ENCODE peak calls at places on chromosomes 3 and 15, in nine cellular contexts. One of them, this sample, is unnamed.

GRCh38 chr3:40971191-40972168 is 227.8 kb upstream of the CTNNB1 start:
- DNase-seq in NCI-H774: peak
- DNase-seq in epithelial cell of esophagus: peak
- DNase-seq in GM20000: peak
- DNase-seq in psoas muscle: peak
- DNase-seq in GM03348: peak
- DNase-seq in IMR-90: peak
- DNase-seq in iPS-NIHi11: no peak
- DNase-seq in germinal center: peak
- DNase-seq in this sample: peak

GRCh38 chr3:112873632-112874031 is 27.0 kb upstream of the CD200R1L start:
- DNase-seq in NCI-H774: no peak
- DNase-seq in epithelial cell of esophagus: no peak
- DNase-seq in GM20000: peak
- DNase-seq in psoas muscle: no peak
- DNase-seq in GM03348: no peak
- DNase-seq in IMR-90: no peak
- DNase-seq in iPS-NIHi11: no peak
- DNase-seq in germinal center: no peak
- DNase-seq in this sample: no peak

GRCh38 chr15:39602143-39602542 is 21.3 kb downstream of the THBS1 start:
- DNase-seq in NCI-H774: no peak
- DNase-seq in epithelial cell of esophagus: peak
- DNase-seq in GM20000: no peak
- DNase-seq in psoas muscle: no peak
- DNase-seq in GM03348: no peak
- DNase-seq in IMR-90: no peak
- DNase-seq in iPS-NIHi11: peak
- DNase-seq in germinal center: no peak
- DNase-seq in this sample: peak

GRCh38 chr3:4835616-4836043 is 143.6 kb upstream of the BHLHE40 start:
- DNase-seq in NCI-H774: no peak
- DNase-seq in epithelial cell of esophagus: peak
- DNase-seq in GM20000: no peak
- DNase-seq in psoas muscle: no peak
- DNase-seq in GM03348: no peak
- DNase-seq in IMR-90: no peak
- DNase-seq in iPS-NIHi11: no peak
- DNase-seq in germinal center: no peak
- DNase-seq in this sample: no peak

GRCh38 chr3:13634151-13634550 is 85.2 kb downstream of the FBLN2 start:
- DNase-seq in NCI-H774: no peak
- DNase-seq in epithelial cell of esophagus: no peak
- DNase-seq in GM20000: no peak
- DNase-seq in psoas muscle: no peak
- DNase-seq in GM03348: no peak
- DNase-seq in IMR-90: no peak
- DNase-seq in iPS-NIHi11: no peak
- DNase-seq in germinal center: no peak
- DNase-seq in this sample: no peak

GRCh38 chr3:173538410-173538809 is 140.9 kb downstream of the NLGN1 start:
- DNase-seq in NCI-H774: no peak
- DNase-seq in epithelial cell of esophagus: peak
- DNase-seq in GM20000: no peak
- DNase-seq in psoas muscle: no peak
- DNase-seq in GM03348: no peak
- DNase-seq in IMR-90: no peak
- DNase-seq in iPS-NIHi11: no peak
- DNase-seq in germinal center: no peak
- DNase-seq in this sample: no peak

GRCh38 chr3:47414666-47415587 is 34.1 kb downstream of the PTPN23 start:
- DNase-seq in NCI-H774: no peak
- DNase-seq in epithelial cell of esophagus: no peak
- DNase-seq in GM20000: no peak
- DNase-seq in psoas muscle: no peak
- DNase-seq in GM03348: no peak
- DNase-seq in IMR-90: no peak
- DNase-seq in iPS-NIHi11: no peak
- DNase-seq in germinal center: peak
- DNase-seq in this sample: no peak

GRCh38 chr3:65479967-65480366 is 558.8 kb downstream of the MAGI1 start:
- DNase-seq in NCI-H774: no peak
- DNase-seq in epithelial cell of esophagus: peak
- DNase-seq in GM20000: no peak
- DNase-seq in psoas muscle: no peak
- DNase-seq in GM03348: no peak
- DNase-seq in IMR-90: no peak
- DNase-seq in iPS-NIHi11: no peak
- DNase-seq in germinal center: no peak
- DNase-seq in this sample: peak

GRCh38 chr3:156120528-156121251 is at the start of gene KCNAB1:
- DNase-seq in NCI-H774: no peak
- DNase-seq in epithelial cell of esophagus: no peak
- DNase-seq in GM20000: no peak
- DNase-seq in psoas muscle: no peak
- DNase-seq in GM03348: no peak
- DNase-seq in IMR-90: no peak
- DNase-seq in iPS-NIHi11: no peak
- DNase-seq in germinal center: no peak
- DNase-seq in this sample: no peak

GRCh38 chr3:38311941-38312340 is 29.8 kb downstream of the SLC22A14 start:
- DNase-seq in NCI-H774: no peak
- DNase-seq in epithelial cell of esophagus: no peak
- DNase-seq in GM20000: no peak
- DNase-seq in psoas muscle: no peak
- DNase-seq in GM03348: no peak
- DNase-seq in IMR-90: no peak
- DNase-seq in iPS-NIHi11: no peak
- DNase-seq in germinal center: no peak
- DNase-seq in this sample: no peak

GRCh38 chr15:82792068-82792467 is 13.8 kb downstream of the FSD2 start:
- DNase-seq in NCI-H774: no peak
- DNase-seq in epithelial cell of esophagus: peak
- DNase-seq in GM20000: no peak
- DNase-seq in psoas muscle: no peak
- DNase-seq in GM03348: no peak
- DNase-seq in IMR-90: no peak
- DNase-seq in iPS-NIHi11: no peak
- DNase-seq in germinal center: no peak
- DNase-seq in this sample: no peak

GRCh38 chr3:172513488-172513887 is 9.7 kb downstream of the TNFSF10 start:
- DNase-seq in NCI-H774: no peak
- DNase-seq in epithelial cell of esophagus: no peak
- DNase-seq in GM20000: no peak
- DNase-seq in psoas muscle: no peak
- DNase-seq in GM03348: no peak
- DNase-seq in IMR-90: peak
- DNase-seq in iPS-NIHi11: no peak
- DNase-seq in germinal center: no peak
- DNase-seq in this sample: no peak

GRCh38 chr15:41022487-41023090 is 69.3 kb downstream of the CHAC1 start:
- DNase-seq in NCI-H774: peak
- DNase-seq in epithelial cell of esophagus: peak
- DNase-seq in GM20000: peak
- DNase-seq in psoas muscle: no peak
- DNase-seq in GM03348: peak
- DNase-seq in IMR-90: peak
- DNase-seq in iPS-NIHi11: peak
- DNase-seq in germinal center: peak
- DNase-seq in this sample: peak

GRCh38 chr15:51289290-51289689 is 49.1 kb downstream of the CYP19A1 start:
- DNase-seq in NCI-H774: no peak
- DNase-seq in epithelial cell of esophagus: no peak
- DNase-seq in GM20000: no peak
- DNase-seq in psoas muscle: no peak
- DNase-seq in GM03348: no peak
- DNase-seq in IMR-90: no peak
- DNase-seq in iPS-NIHi11: no peak
- DNase-seq in germinal center: no peak
- DNase-seq in this sample: no peak

GRCh38 chr15:99556010-99556409 is 9.8 kb upstream of the MEF2A start:
- DNase-seq in NCI-H774: no peak
- DNase-seq in epithelial cell of esophagus: no peak
- DNase-seq in GM20000: no peak
- DNase-seq in psoas muscle: no peak
- DNase-seq in GM03348: no peak
- DNase-seq in IMR-90: no peak
- DNase-seq in iPS-NIHi11: no peak
- DNase-seq in germinal center: no peak
- DNase-seq in this sample: peak

GRCh38 chr3:197196192-197196591 is 102.2 kb downstream of the DLG1 start:
- DNase-seq in NCI-H774: no peak
- DNase-seq in epithelial cell of esophagus: no peak
- DNase-seq in GM20000: no peak
- DNase-seq in psoas muscle: no peak
- DNase-seq in GM03348: no peak
- DNase-seq in IMR-90: peak
- DNase-seq in iPS-NIHi11: no peak
- DNase-seq in germinal center: no peak
- DNase-seq in this sample: peak

GRCh38 chr3:140438736-140439505 is 238.9 kb upstream of the TRIM42 start:
- DNase-seq in NCI-H774: no peak
- DNase-seq in epithelial cell of esophagus: no peak
- DNase-seq in GM20000: no peak
- DNase-seq in psoas muscle: no peak
- DNase-seq in GM03348: no peak
- DNase-seq in IMR-90: no peak
- DNase-seq in iPS-NIHi11: no peak
- DNase-seq in germinal center: no peak
- DNase-seq in this sample: no peak

GRCh38 chr3:50353231-50354004 is 2.8 kb downstream of the CYB561D2 start:
- DNase-seq in NCI-H774: no peak
- DNase-seq in epithelial cell of esophagus: no peak
- DNase-seq in GM20000: no peak
- DNase-seq in psoas muscle: no peak
- DNase-seq in GM03348: no peak
- DNase-seq in IMR-90: no peak
- DNase-seq in iPS-NIHi11: no peak
- DNase-seq in germinal center: no peak
- DNase-seq in this sample: no peak

GRCh38 chr3:150830094-150830681 is 67.2 kb upstream of the SIAH2 start:
- DNase-seq in NCI-H774: no peak
- DNase-seq in epithelial cell of esophagus: peak
- DNase-seq in GM20000: peak
- DNase-seq in psoas muscle: no peak
- DNase-seq in GM03348: no peak
- DNase-seq in IMR-90: no peak
- DNase-seq in iPS-NIHi11: peak
- DNase-seq in germinal center: peak
- DNase-seq in this sample: no peak

GRCh38 chr15:51093865-51094605 is 671 bp downstream of the TNFAIP8L3 start:
- DNase-seq in NCI-H774: no peak
- DNase-seq in epithelial cell of esophagus: peak
- DNase-seq in GM20000: peak
- DNase-seq in psoas muscle: peak
- DNase-seq in GM03348: peak
- DNase-seq in IMR-90: no peak
- DNase-seq in iPS-NIHi11: peak
- DNase-seq in germinal center: peak
- DNase-seq in this sample: peak

GRCh38 chr3:73419179-73419803 is 205.4 kb downstream of the PDZRN3 start:
- DNase-seq in NCI-H774: no peak
- DNase-seq in epithelial cell of esophagus: peak
- DNase-seq in GM20000: no peak
- DNase-seq in psoas muscle: no peak
- DNase-seq in GM03348: peak
- DNase-seq in IMR-90: peak
- DNase-seq in iPS-NIHi11: peak
- DNase-seq in germinal center: no peak
- DNase-seq in this sample: peak

GRCh38 chr3:170980399-170980798 is 46.1 kb downstream of the SLC2A2 start:
- DNase-seq in NCI-H774: no peak
- DNase-seq in epithelial cell of esophagus: no peak
- DNase-seq in GM20000: no peak
- DNase-seq in psoas muscle: no peak
- DNase-seq in GM03348: no peak
- DNase-seq in IMR-90: no peak
- DNase-seq in iPS-NIHi11: no peak
- DNase-seq in germinal center: no peak
- DNase-seq in this sample: no peak

GRCh38 chr3:4750306-4751056 is 228.8 kb upstream of the BHLHE40 start:
- DNase-seq in NCI-H774: no peak
- DNase-seq in epithelial cell of esophagus: peak
- DNase-seq in GM20000: peak
- DNase-seq in psoas muscle: no peak
- DNase-seq in GM03348: no peak
- DNase-seq in IMR-90: peak
- DNase-seq in iPS-NIHi11: no peak
- DNase-seq in germinal center: no peak
- DNase-seq in this sample: peak

GRCh38 chr3:5250467-5251195 is 63.1 kb downstream of the EDEM1 start:
- DNase-seq in NCI-H774: no peak
- DNase-seq in epithelial cell of esophagus: peak
- DNase-seq in GM20000: no peak
- DNase-seq in psoas muscle: no peak
- DNase-seq in GM03348: peak
- DNase-seq in IMR-90: no peak
- DNase-seq in iPS-NIHi11: no peak
- DNase-seq in germinal center: no peak
- DNase-seq in this sample: no peak

GRCh38 chr15:66261056-66261455 is 7.5 kb upstream of the MEGF11 start:
- DNase-seq in NCI-H774: peak
- DNase-seq in epithelial cell of esophagus: no peak
- DNase-seq in GM20000: no peak
- DNase-seq in psoas muscle: no peak
- DNase-seq in GM03348: no peak
- DNase-seq in IMR-90: no peak
- DNase-seq in iPS-NIHi11: no peak
- DNase-seq in germinal center: no peak
- DNase-seq in this sample: no peak

GRCh38 chr15:70669966-70670658 is 93.2 kb downstream of the UACA start:
- DNase-seq in NCI-H774: no peak
- DNase-seq in epithelial cell of esophagus: no peak
- DNase-seq in GM20000: no peak
- DNase-seq in psoas muscle: no peak
- DNase-seq in GM03348: no peak
- DNase-seq in IMR-90: no peak
- DNase-seq in iPS-NIHi11: no peak
- DNase-seq in germinal center: no peak
- DNase-seq in this sample: no peak

GRCh38 chr3:192091831-192092230 is 630.9 kb downstream of the PYDC2 start:
- DNase-seq in NCI-H774: no peak
- DNase-seq in epithelial cell of esophagus: peak
- DNase-seq in GM20000: no peak
- DNase-seq in psoas muscle: no peak
- DNase-seq in GM03348: no peak
- DNase-seq in IMR-90: peak
- DNase-seq in iPS-NIHi11: no peak
- DNase-seq in germinal center: no peak
- DNase-seq in this sample: no peak

GRCh38 chr15:45642203-45642932 is 7.5 kb downstream of the SQOR start:
- DNase-seq in NCI-H774: no peak
- DNase-seq in epithelial cell of esophagus: peak
- DNase-seq in GM20000: no peak
- DNase-seq in psoas muscle: peak
- DNase-seq in GM03348: peak
- DNase-seq in IMR-90: peak
- DNase-seq in iPS-NIHi11: no peak
- DNase-seq in germinal center: no peak
- DNase-seq in this sample: peak

GRCh38 chr3:18018491-18019177 is 276.2 kb upstream of the TBC1D5 start:
- DNase-seq in NCI-H774: no peak
- DNase-seq in epithelial cell of esophagus: no peak
- DNase-seq in GM20000: no peak
- DNase-seq in psoas muscle: no peak
- DNase-seq in GM03348: no peak
- DNase-seq in IMR-90: no peak
- DNase-seq in iPS-NIHi11: no peak
- DNase-seq in germinal center: no peak
- DNase-seq in this sample: no peak

This sample was measured in EH.